ENCODE peak calls at places on chromosomes 7 and 10, in six cellular contexts. E, V, O, F, D and S are unnamed samples.

GRCh38 chr7:129066290-129067131 is 11.6 kb upstream of the TNPO3 start:
- DNase-seq in E (no peak), V (peak; percentile 77), O (no peak), F (no peak), D (peak; percentile 54), S (no peak)

GRCh38 chr7:2723138-2723850 is 35.3 kb downstream of the AMZ1 start:
- DNase-seq in E (no peak), V (peak; percentile 41), O (no peak), F (no peak), D (no peak), S (no peak)

GRCh38 chr10:80104066-80104926 is 25.8 kb downstream of the TMEM254 start:
- DNase-seq in E (no peak), V (no peak), O (no peak), F (no peak), D (no peak), S (no peak)

GRCh38 chr7:46301677-46302076 is 380.6 kb upstream of the IGFBP3 start:
- DNase-seq in E (no peak), V (no peak), O (no peak), F (no peak), D (no peak), S (no peak)

GRCh38 chr10:104336829-104337526 is 1.3 kb downstream of the ITPRIP start:
- DNase-seq in E (peak; percentile 34), V (peak; percentile 72), O (no peak), F (peak; percentile 49), D (no peak), S (no peak)

GRCh38 chr7:92781117-92781720 is 55.2 kb downstream of the CDK6 start:
- DNase-seq in E (peak; percentile 58), V (no peak), O (peak; percentile 86), F (no peak), D (no peak), S (peak; percentile 47)

GRCh38 chr7:155764432-155764798 is 47.8 kb downstream of the SHH start:
- DNase-seq in E (no peak), V (no peak), O (no peak), F (no peak), D (no peak), S (no peak)

GRCh38 chr7:54774785-54775740 is 16.1 kb upstream of the SEC61G start:
- DNase-seq in E (no peak), V (no peak), O (no peak), F (no peak), D (no peak), S (no peak)

GRCh38 chr7:105013818-105014724 is at the start of gene KMT2E:
- DNase-seq in E (peak; percentile 93), V (peak; percentile 97), O (peak; percentile 89), F (peak; percentile 80), D (peak; percentile 66), S (peak; percentile 78)

GRCh38 chr7:45162311-45162845 is 4.8 kb downstream of the RAMP3 start:
- DNase-seq in E (no peak), V (peak; percentile 10), O (no peak), F (no peak), D (no peak), S (no peak)

GRCh38 chr10:15737635-15738034 is 17.9 kb upstream of the ITGA8 start:
- DNase-seq in E (no peak), V (no peak), O (no peak), F (no peak), D (no peak), S (no peak)

GRCh38 chr10:68992721-68993440 is 4.3 kb downstream of the KIFBP start:
- DNase-seq in E (no peak), V (no peak), O (no peak), F (no peak), D (no peak), S (no peak)

GRCh38 chr7:64907641-64908326 is 4.7 kb downstream of the ZNF273 start:
- DNase-seq in E (no peak), V (no peak), O (no peak), F (no peak), D (no peak), S (no peak)

GRCh38 chr7:124800386-124800785 is 34.8 kb upstream of the GPR37 start:
- DNase-seq in E (no peak), V (no peak), O (no peak), F (no peak), D (no peak), S (no peak)

GRCh38 chr7:47720141-47720906 is 138.4 kb upstream of the TNS3 start:
- DNase-seq in E (no peak), V (no peak), O (no peak), F (no peak), D (no peak), S (no peak)

GRCh38 chr10:52679117-52679516 is 93.5 kb downstream of the MBL2 start:
- DNase-seq in E (no peak), V (no peak), O (no peak), F (no peak), D (no peak), S (no peak)

GRCh38 chr10:73494877-73495225 is 973 bp downstream of the PPP3CB start:
- DNase-seq in E (no peak), V (no peak), O (no peak), F (no peak), D (no peak), S (no peak)

GRCh38 chr7:124398937-124399552 is 366.2 kb upstream of the TMEM229A start:
- DNase-seq in E (no peak), V (no peak), O (no peak), F (no peak), D (no peak), S (no peak)

GRCh38 chr10:124744688-124745055 is 494 bp upstream of the FAM53B start:
- DNase-seq in E (no peak), V (no peak), O (no peak), F (no peak), D (no peak), S (no peak)